ENCODE peak calls at places on chromosome 6, in nine cellular contexts. D is dorsolateral prefrontal cortex, G is heart right ventricle, I is ovary, F is glutamatergic neuron, N is cardiac muscle cell, W is AG09319, K is GM12865, L is epithelial cell of esophagus. Q is an unnamed sample.

GRCh38 chr6:127457444-127458064 is 1.6 kb downstream of the KIAA0408 start:
- DNase-seq in D (no peak), G (no peak), I (no peak), F (no peak), N (no peak), W (no peak), K (no peak), L (peak), Q (no peak)

GRCh38 chr6:11225990-11226389 is 6.5 kb downstream of the NEDD9 start:
- DNase-seq in D (no peak), G (no peak), I (no peak), F (no peak), N (no peak), W (no peak), K (no peak), L (no peak), Q (no peak)

GRCh38 chr6:135851442-135852271 is at the start of gene PDE7B:
- DNase-seq in D (peak), G (peak), I (peak), F (peak), N (peak), W (peak), K (peak), L (peak), Q (peak)

GRCh38 chr6:12522347-12522746 is 194.2 kb upstream of the PHACTR1 start:
- DNase-seq in D (no peak), G (no peak), I (no peak), F (no peak), N (no peak), W (no peak), K (peak), L (peak), Q (no peak)

GRCh38 chr6:116514103-116514502 is 2.7 kb downstream of the CALHM5 start:
- DNase-seq in D (no peak), G (no peak), I (no peak), F (no peak), N (no peak), W (no peak), K (no peak), L (no peak), Q (no peak)

GRCh38 chr6:158836625-158837311 is 17.6 kb upstream of the EZR start:
- DNase-seq in D (no peak), G (no peak), I (no peak), F (no peak), N (no peak), W (no peak), K (no peak), L (no peak), Q (no peak)

GRCh38 chr6:27545271-27546046 is 72.6 kb upstream of the ZNF184 start:
- DNase-seq in D (no peak), G (no peak), I (no peak), F (no peak), N (peak), W (no peak), K (peak), L (peak), Q (no peak)

GRCh38 chr6:100879317-100879716 is 1.8 kb downstream of the ASCC3 start:
- DNase-seq in D (no peak), G (no peak), I (no peak), F (no peak), N (no peak), W (no peak), K (no peak), L (no peak), Q (no peak)

GRCh38 chr6:92806254-92806653 is 613.1 kb downstream of the EPHA7 start:
- DNase-seq in D (no peak), G (no peak), I (no peak), F (no peak), N (no peak), W (no peak), K (no peak), L (no peak), Q (no peak)

GRCh38 chr6:55643868-55644267 is 64.9 kb upstream of the HMGCLL1 start:
- DNase-seq in D (no peak), G (no peak), I (no peak), F (no peak), N (no peak), W (no peak), K (no peak), L (no peak), Q (no peak)

GRCh38 chr6:20584100-20584731 is 50.0 kb downstream of the CDKAL1 start:
- DNase-seq in D (no peak), G (no peak), I (no peak), F (no peak), N (no peak), W (no peak), K (peak), L (no peak), Q (no peak)

GRCh38 chr6:27871919-27872633 is 40.1 kb downstream of the OR2B2 start:
- DNase-seq in D (no peak), G (peak), I (peak), F (peak), N (peak), W (peak), K (peak), L (peak), Q (no peak)

GRCh38 chr6:30748301-30748769 is 4.0 kb upstream of the IER3 start:
- DNase-seq in D (no peak), G (no peak), I (no peak), F (no peak), N (no peak), W (no peak), K (no peak), L (peak), Q (no peak)

GRCh38 chr6:106087548-106088325 is 1.6 kb downstream of the PRDM1 start:
- DNase-seq in D (no peak), G (peak), I (peak), F (no peak), N (peak), W (no peak), K (no peak), L (peak), Q (no peak)

GRCh38 chr6:10668126-10668917 is 26.1 kb downstream of the C6orf52 start:
- DNase-seq in D (no peak), G (no peak), I (no peak), F (no peak), N (no peak), W (no peak), K (no peak), L (no peak), Q (no peak)

GRCh38 chr6:71250050-71250689 is 38.4 kb upstream of the OGFRL1 start:
- DNase-seq in D (no peak), G (peak), I (no peak), F (no peak), N (no peak), W (peak), K (no peak), L (peak), Q (no peak)

GRCh38 chr6:77812304-77812703 is 159.5 kb downstream of the MEI4 start:
- DNase-seq in D (no peak), G (no peak), I (no peak), F (no peak), N (no peak), W (no peak), K (no peak), L (no peak), Q (no peak)

GRCh38 chr6:34518669-34519365 is 37.3 kb downstream of the SPDEF start:
- DNase-seq in D (peak), G (no peak), I (no peak), F (no peak), N (no peak), W (no peak), K (no peak), L (no peak), Q (no peak)

GRCh38 chr6:498795-499231 is 107.3 kb downstream of the IRF4 start:
- DNase-seq in D (no peak), G (no peak), I (no peak), F (no peak), N (no peak), W (no peak), K (peak), L (no peak), Q (no peak)

GRCh38 chr6:20154778-20155177 is 57.5 kb downstream of the MBOAT1 start:
- DNase-seq in D (no peak), G (no peak), I (no peak), F (no peak), N (no peak), W (no peak), K (no peak), L (no peak), Q (no peak)

GRCh38 chr6:6196762-6197161 is 123.7 kb downstream of the F13A1 start:
- DNase-seq in D (no peak), G (no peak), I (no peak), F (no peak), N (no peak), W (no peak), K (no peak), L (no peak), Q (no peak)

GRCh38 chr6:80411486-80411885 is 305.0 kb downstream of the BCKDHB start:
- DNase-seq in D (no peak), G (no peak), I (no peak), F (no peak), N (no peak), W (no peak), K (no peak), L (no peak), Q (no peak)

GRCh38 chr6:49348561-49348960 is 114.5 kb downstream of the MMUT start:
- DNase-seq in D (no peak), G (no peak), I (no peak), F (no peak), N (no peak), W (no peak), K (no peak), L (peak), Q (no peak)

GRCh38 chr6:1122083-1122482 is 189.8 kb upstream of the FOXQ1 start:
- DNase-seq in D (no peak), G (no peak), I (no peak), F (no peak), N (no peak), W (no peak), K (no peak), L (no peak), Q (no peak)

GRCh38 chr6:117840541-117840983 is 66.5 kb upstream of the SLC35F1 start:
- DNase-seq in D (no peak), G (no peak), I (no peak), F (no peak), N (peak), W (no peak), K (peak), L (peak), Q (no peak)

GRCh38 chr6:147947521-147947920 is 395.1 kb upstream of the SASH1 start:
- DNase-seq in D (no peak), G (no peak), I (no peak), F (no peak), N (no peak), W (no peak), K (no peak), L (peak), Q (no peak)

GRCh38 chr6:22873531-22874136 is 304.3 kb downstream of the HDGFL1 start:
- DNase-seq in D (no peak), G (peak), I (peak), F (no peak), N (no peak), W (peak), K (no peak), L (peak), Q (no peak)

GRCh38 chr6:25883991-25884390 is 9.9 kb upstream of the SLC17A3 start:
- DNase-seq in D (no peak), G (no peak), I (no peak), F (no peak), N (no peak), W (peak), K (no peak), L (peak), Q (no peak)

GRCh38 chr6:46893648-46894047 is 28.1 kb downstream of the ADGRF5 start:
- DNase-seq in D (no peak), G (no peak), I (no peak), F (no peak), N (no peak), W (no peak), K (no peak), L (no peak), Q (no peak)

GRCh38 chr6:133817460-133818047 is 71.4 kb upstream of the TCF21 start:
- DNase-seq in D (no peak), G (no peak), I (peak), F (peak), N (no peak), W (no peak), K (peak), L (no peak), Q (no peak)

GRCh38 chr6:122692175-122692598 is 82.0 kb downstream of the PKIB start:
- DNase-seq in D (no peak), G (no peak), I (no peak), F (no peak), N (no peak), W (no peak), K (no peak), L (peak), Q (no peak)

GRCh38 chr6:122715725-122716124 is 63.8 kb upstream of the FABP7 start:
- DNase-seq in D (no peak), G (no peak), I (no peak), F (no peak), N (no peak), W (no peak), K (no peak), L (peak), Q (no peak)

GRCh38 chr6:37565267-37566208 is 65.8 kb upstream of the CCDC167 start:
- DNase-seq in D (peak), G (peak), I (peak), F (peak), N (peak), W (no peak), K (peak), L (no peak), Q (no peak)

DNA sequence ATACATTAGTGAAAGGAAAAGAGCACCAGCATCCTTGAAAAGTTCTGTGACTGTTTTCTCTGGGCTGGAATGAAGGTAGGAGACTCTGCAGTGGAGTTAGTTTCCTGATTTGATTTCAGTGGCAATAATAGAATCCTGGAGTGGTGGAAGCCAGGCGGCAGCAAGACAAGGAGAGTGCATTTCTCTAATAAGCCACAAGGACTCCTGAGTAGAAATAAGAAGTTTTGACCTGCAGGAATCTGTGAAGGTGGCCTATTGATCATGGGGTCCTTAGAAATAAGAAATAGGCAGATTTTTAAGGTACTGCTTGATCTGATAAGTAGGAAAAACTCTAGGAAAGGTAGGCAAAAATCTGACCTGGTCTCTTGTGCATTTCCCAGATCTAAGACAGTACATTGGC is 68.4 kb upstream of the ELOVL5 start:
- DNase-seq in D (no peak), G (no peak), I (no peak), F (no peak), N (no peak), W (no peak), K (no peak), L (no peak), Q (no peak)
- TF ChIP-seq CTCF in D (no peak), G (no peak), I (no peak), F (no peak), N (no peak), W (no peak), K (no peak), L (no peak), Q (no peak)

GRCh38 chr6:44428682-44429081 is 41.2 kb downstream of the CDC5L start:
- DNase-seq in D (no peak), G (no peak), I (no peak), F (no peak), N (no peak), W (no peak), K (no peak), L (no peak), Q (no peak)

GRCh38 chr6:44432726-44433125 is 45.2 kb downstream of the CDC5L start:
- DNase-seq in D (no peak), G (no peak), I (no peak), F (no peak), N (no peak), W (no peak), K (no peak), L (no peak), Q (no peak)

GRCh38 chr6:44430322-44430721 is 42.8 kb downstream of the CDC5L start:
- DNase-seq in D (no peak), G (no peak), I (no peak), F (no peak), N (no peak), W (no peak), K (no peak), L (no peak), Q (no peak)

GRCh38 chr6:44432227-44432626 is 44.7 kb downstream of the CDC5L start:
- DNase-seq in D (no peak), G (no peak), I (no peak), F (no peak), N (no peak), W (no peak), K (no peak), L (no peak), Q (no peak)

DNA sequence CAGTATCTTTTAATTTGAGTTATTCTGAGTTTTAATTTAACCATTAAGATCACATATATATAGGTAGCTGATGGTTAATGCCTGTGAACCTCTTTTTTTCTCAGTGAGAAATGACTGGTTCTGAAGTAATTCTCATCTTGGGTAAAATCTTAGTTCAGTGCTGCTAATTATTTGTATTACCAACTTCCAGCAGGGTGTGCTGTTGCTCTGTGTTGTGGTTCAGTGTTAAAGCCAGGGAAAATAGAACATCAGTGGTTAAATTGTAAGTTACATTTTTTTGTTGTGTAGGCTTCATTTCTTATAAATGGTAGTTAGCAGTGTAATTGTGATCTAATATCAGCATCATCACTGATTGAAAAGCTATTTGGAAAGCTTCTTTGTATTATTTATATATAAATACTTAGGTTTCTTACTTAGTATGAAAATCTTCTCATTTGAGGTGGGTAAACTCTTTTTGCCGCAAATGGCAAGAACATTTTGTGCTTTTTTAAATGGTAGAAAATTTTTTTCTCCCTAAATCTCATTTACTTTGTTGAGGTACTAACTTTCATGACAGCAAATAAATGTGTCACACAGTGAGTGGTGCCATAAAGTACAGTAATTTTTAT is 43.7 kb downstream of the CDC5L start:
- DNase-seq in D (no peak), G (peak), I (peak), F (peak), N (peak), W (peak), K (peak), L (peak), Q (no peak)
- TF ChIP-seq CTCF in D (peak), G (peak), I (peak), F (peak), N (peak), W (peak), K (peak), L (peak), Q (peak)

DNA sequence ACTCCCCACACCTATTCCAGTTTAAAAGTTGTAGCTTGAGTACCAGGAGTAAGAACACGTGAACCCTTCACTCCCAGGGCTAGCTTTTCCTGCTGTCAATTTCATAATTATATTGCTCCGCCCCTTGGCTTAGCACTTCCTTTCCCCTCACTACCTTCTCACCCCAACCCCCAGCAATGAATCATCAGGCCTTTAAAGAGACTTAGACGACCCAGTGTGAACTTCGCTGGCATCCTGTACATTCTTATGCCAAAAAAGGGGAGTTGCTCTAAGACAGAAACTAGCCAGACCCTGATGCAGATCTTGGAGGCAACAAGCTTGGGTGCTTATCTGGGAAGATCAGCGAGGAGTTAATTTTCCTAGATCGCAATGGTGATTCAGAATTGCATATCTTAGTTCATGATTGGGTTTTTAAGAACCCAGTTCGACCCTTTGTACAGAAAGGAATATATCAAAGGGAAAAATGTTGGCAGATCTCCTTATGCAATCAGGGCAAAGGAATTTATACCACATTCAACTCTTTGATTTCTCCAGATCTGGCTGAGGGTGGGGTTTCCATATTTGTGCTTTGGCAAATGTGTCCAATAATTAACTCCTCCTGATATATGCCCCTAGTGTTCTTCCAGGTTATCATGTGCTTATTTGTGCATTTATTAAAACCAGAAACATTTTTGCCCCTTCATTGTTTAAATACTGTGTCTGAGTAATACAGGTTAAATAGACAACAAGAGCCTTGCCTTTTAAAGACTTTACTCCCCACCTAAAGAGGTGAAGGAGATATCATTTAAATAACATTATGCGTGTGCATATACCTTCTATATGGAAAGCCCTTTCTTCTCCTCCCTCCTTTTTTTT is 8.1 kb upstream of the ATXN1 start:
- DNase-seq in D (no peak), G (peak), I (no peak), F (no peak), N (peak), W (peak), K (peak), L (peak), Q (no peak)
- TF ChIP-seq CTCF in D (no peak), G (no peak), I (no peak), F (no peak), N (no peak), W (no peak), K (no peak), L (no peak), Q (no peak)

GRCh38 chr6:48087448-48087847 is 23.5 kb downstream of the PTCHD4 start:
- DNase-seq in D (no peak), G (no peak), I (no peak), F (no peak), N (no peak), W (no peak), K (peak), L (peak), Q (no peak)
- TF ChIP-seq CTCF in D (peak), G (peak), I (no peak), F (no peak), N (peak), W (peak), K (no peak), L (peak), Q (no peak)

GRCh38 chr6:89411269-89412070 is 603 bp downstream of the RRAGD start:
- DNase-seq in D (peak), G (peak), I (peak), F (peak), N (peak), W (no peak), K (peak), L (no peak), Q (no peak)
- TF ChIP-seq CTCF in D (no peak), G (no peak), I (no peak), F (no peak), N (no peak), W (no peak), K (no peak), L (no peak), Q (no peak)

GRCh38 chr6:28923318-28924102 is at the start of gene TRIM27:
- DNase-seq in D (peak), G (peak), I (peak), F (peak), N (peak), W (peak), K (peak), L (peak), Q (peak)
- TF ChIP-seq CTCF in D (peak), G (no peak), I (peak), F (no peak), N (no peak), W (no peak), K (no peak), L (no peak), Q (no peak)

GRCh38 chr6:169961772-169962561 is 210.5 kb downstream of the ERMARD start:
- DNase-seq in D (peak), G (peak), I (no peak), F (peak), N (peak), W (no peak), K (no peak), L (no peak), Q (no peak)
- TF ChIP-seq CTCF in D (peak), G (peak), I (peak), F (peak), N (peak), W (peak), K (no peak), L (no peak), Q (no peak)

Q was measured in omental fat pad.